ENCODE peak calls at places on chromosome 19, in six cellular contexts. J is CD4-positive, CD25-positive, alpha-beta regulatory T cell; Z is aorta; Q is cardiac muscle cell; H is left lung; A is CD8-positive, alpha-beta T cell. L is an unnamed sample.

GRCh38 chr19:17513801-17514200 is 2.4 kb downstream of the PGLS start:
- DNase-seq in Q (no peak), J (no peak), A (no peak), Z (no peak), H (no peak), L (no peak)

GRCh38 chr19:46998445-46999142 is 21.0 kb upstream of the NPAS1 start:
- DNase-seq in A (no peak), J (no peak), H (no peak), Z (no peak), Q (no peak), L (no peak)

GRCh38 chr19:52398091-52398461 is 427 bp downstream of the ZNF528 start:
- DNase-seq in J (no peak), A (no peak), Q (peak; percentile 3), Z (no peak), H (no peak), L (no peak)

GRCh38 chr19:56748443-56748842 is 76.9 kb upstream of the ZNF835 start:
- DNase-seq in J (no peak), Z (no peak), Q (no peak), A (no peak), H (no peak), L (no peak)

GRCh38 chr19:41195675-41196497 is 2.9 kb downstream of the CYP2S1 start:
- DNase-seq in Q (no peak), H (no peak), A (no peak), Z (no peak), J (no peak), L (no peak)

GRCh38 chr19:6719992-6720368 is 470 bp downstream of the C3 start:
- DNase-seq in J (no peak), H (no peak), Z (no peak), Q (no peak), A (no peak), L (no peak)

GRCh38 chr19:52922841-52923781 is at the start of gene ZNF888:
- DNase-seq in Z (peak; percentile 96), Q (peak; percentile 91), J (peak; percentile 84), A (peak; percentile 86), H (peak; percentile 98), L (no peak)

GRCh38 chr19:6709549-6709948 is 10.9 kb downstream of the C3 start:
- DNase-seq in A (no peak), Z (peak; percentile 47), H (peak; percentile 40), J (no peak), Q (no peak), L (no peak)

GRCh38 chr19:55147408-55148251 is 1.4 kb downstream of the TNNT1 start:
- DNase-seq in J (no peak), Q (no peak), Z (no peak), A (no peak), H (no peak), L (no peak)

GRCh38 chr19:2089001-2089711 is 7.0 kb downstream of the MOB3A start:
- DNase-seq in A (no peak), H (no peak), Q (no peak), J (no peak), Z (no peak), L (no peak)
- H3K4me3 ChIP-seq in A (no peak overlapping the region), H (no peak overlapping the region), Q (no peak overlapping the region), J (peak overlapping the region; percentile 50), Z (no peak overlapping the region), L (no peak overlapping the region)

GRCh38 chr19:10694706-10695105 is 6.5 kb upstream of the QTRT1 start:
- DNase-seq in Z (no peak), Q (no peak), H (no peak), J (no peak), A (no peak), L (no peak)

GRCh38 chr19:10691178-10691881 is 9.9 kb upstream of the QTRT1 start:
- DNase-seq in Z (no peak), J (no peak), Q (no peak), A (no peak), H (no peak), L (no peak)

GRCh38 chr19:10690351-10690781 is 10.9 kb upstream of the QTRT1 start:
- DNase-seq in J (no peak), A (no peak), Z (no peak), Q (no peak), H (no peak), L (no peak)

GRCh38 chr19:10692673-10693264 is 8.5 kb upstream of the QTRT1 start:
- DNase-seq in Q (no peak), H (no peak), Z (no peak), J (no peak), A (no peak), L (no peak)

DNA sequence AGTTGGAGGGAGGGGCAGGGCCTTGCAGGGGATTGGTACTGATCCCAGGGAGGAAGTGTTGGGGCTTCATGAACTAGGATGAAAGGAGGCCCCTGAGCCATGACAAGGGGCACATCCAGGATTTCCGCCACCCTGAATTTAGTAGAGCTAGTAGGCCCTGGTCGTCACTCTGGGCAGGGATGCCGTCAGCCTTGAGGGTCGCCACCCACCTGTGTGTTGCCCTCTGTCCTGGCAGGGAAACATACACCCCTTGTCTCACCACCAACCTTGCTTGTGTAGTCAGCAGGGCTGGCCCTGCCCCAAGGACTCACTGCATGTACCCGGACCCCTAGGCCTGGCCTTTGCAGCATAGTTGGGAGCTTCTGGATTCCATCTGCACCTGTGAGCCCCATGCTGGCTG is 9.4 kb upstream of the QTRT1 start:
- DNase-seq in Z (no peak), Q (no peak), J (no peak), A (no peak), H (no peak), L (no peak)
- H3K36me3 ChIP-seq in Z (no peaks in the 10 kb centered on the region), Q (peaks cover 43% of the 10 kb centered on the region), J (peaks cover 41% of the 10 kb centered on the region), A (peaks cover 29% of the 10 kb centered on the region), H (peaks cover 57% of the 10 kb centered on the region), L (peaks cover 10% of the 10 kb centered on the region)

GRCh38 chr19:35902870-35903475 is 644 bp downstream of the HCST start:
- DNase-seq in A (no peak), J (no peak), Z (no peak), Q (no peak), H (peak; percentile 40), L (no peak)
- H3K4me3 ChIP-seq in A (peak overlapping the region; percentile 72), J (peak overlapping the region; percentile 81), Z (no peak overlapping the region), Q (no peak overlapping the region), H (peak overlapping the region; percentile 80), L (no peak overlapping the region)

GRCh38 chr19:45953676-45954075 is 20.0 kb downstream of the NOVA2 start:
- DNase-seq in A (no peak), J (no peak), Z (no peak), Q (no peak), H (no peak), L (no peak)
- H3K36me3 ChIP-seq in A (no peaks in the 10 kb centered on the region), J (no peaks in the 10 kb centered on the region), Z (no peaks in the 10 kb centered on the region), Q (no peaks in the 10 kb centered on the region), H (peaks cover 6% of the 10 kb centered on the region), L (no peaks in the 10 kb centered on the region)

DNA sequence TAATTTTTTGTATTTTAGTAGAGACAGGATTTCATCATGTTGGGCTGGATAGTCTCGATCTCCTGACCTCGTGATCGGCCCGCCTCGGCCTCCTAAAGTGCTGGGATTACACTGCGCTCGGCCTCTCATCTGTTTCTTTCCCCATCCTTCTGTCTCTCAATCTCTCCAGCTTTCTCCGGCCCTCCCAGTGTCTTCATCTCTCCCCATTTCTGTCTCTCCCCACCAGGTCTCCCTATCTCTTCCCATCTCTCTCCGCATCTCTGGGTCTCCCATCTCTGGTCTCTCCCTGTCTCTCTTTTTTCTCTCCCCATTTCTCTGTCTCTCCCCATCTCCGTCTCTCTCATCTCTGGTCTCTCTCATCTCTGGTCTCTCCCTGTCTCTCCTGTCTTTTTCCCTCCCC is 12.2 kb upstream of the NFIX start:
- DNase-seq in J (no peak), Q (no peak), Z (no peak), A (no peak), H (no peak), L (no peak)
- H3K4me3 ChIP-seq in J (no peak overlapping the region), Q (peak overlapping the region; percentile 16), Z (no peak overlapping the region), A (no peak overlapping the region), H (peak overlapping the region; percentile 18), L (peak overlapping the region; percentile 22)